ENCODE peak calls at places on chromosomes 13 and 19, in ten cellular contexts. B is GM12878; Y is AG10803; E is AG04449; P is GM23248; L is right cardiac atrium; Z is cardiac muscle cell; C is upper lobe of right lung; G is CD4-positive, CD25-positive, alpha-beta regulatory T cell; I is fibroblast of lung. X is an unnamed sample.

GRCh38 chr13:98083507-98083906 is 59.4 kb upstream of the FARP1 start:
- DNase-seq in B (no peak), Y (peak), E (peak), P (peak), L (no peak), Z (no peak), C (no peak), G (no peak), I (peak), X (no peak)

GRCh38 chr19:16569609-16570320 is 2.5 kb downstream of the SLC35E1 start:
- DNase-seq in B (no peak), Y (no peak), E (no peak), P (peak), L (peak), Z (no peak), C (peak), G (no peak), I (no peak), X (no peak)

GRCh38 chr19:23436944-23437343 is 41.7 kb upstream of the ZNF91 start:
- DNase-seq in B (no peak), Y (no peak), E (no peak), P (no peak), L (no peak), Z (no peak), C (no peak), G (no peak), I (no peak), X (no peak)

GRCh38 chr19:27776020-27776419 is 1436.9 kb downstream of the UQCRFS1 start:
- DNase-seq in B (no peak), Y (peak), E (no peak), P (peak), L (no peak), Z (no peak), C (no peak), G (no peak), I (peak), X (no peak)

GRCh38 chr13:40490086-40490723 is 176.2 kb downstream of the FOXO1 start:
- DNase-seq in B (no peak), Y (no peak), E (no peak), P (no peak), L (no peak), Z (no peak), C (no peak), G (peak), I (no peak), X (peak)

GRCh38 chr13:31962661-31963345 is 68.8 kb upstream of the FRY start:
- DNase-seq in B (no peak), Y (no peak), E (no peak), P (peak), L (no peak), Z (no peak), C (no peak), G (no peak), I (no peak), X (no peak)

GRCh38 chr13:78659450-78660110 is 625 bp upstream of the OBI1 start:
- DNase-seq in B (no peak), Y (no peak), E (no peak), P (peak), L (no peak), Z (no peak), C (no peak), G (no peak), I (no peak), X (no peak)

GRCh38 chr13:111245781-111246384 is 74.6 kb upstream of the TEX29 start:
- DNase-seq in B (no peak), Y (peak), E (no peak), P (peak), L (no peak), Z (no peak), C (no peak), G (no peak), I (peak), X (no peak)

GRCh38 chr13:49690133-49690989 is 925 bp downstream of the EBPL start:
- DNase-seq in B (no peak), Y (no peak), E (no peak), P (peak), L (no peak), Z (no peak), C (no peak), G (no peak), I (peak), X (no peak)

GRCh38 chr13:40518481-40518882 is 148.0 kb downstream of the FOXO1 start:
- DNase-seq in B (peak), Y (no peak), E (no peak), P (no peak), L (no peak), Z (no peak), C (no peak), G (no peak), I (no peak), X (no peak)

GRCh38 chr19:12543855-12544254 is 7.4 kb downstream of the ZNF564 start:
- DNase-seq in B (no peak), Y (peak), E (no peak), P (peak), L (no peak), Z (no peak), C (no peak), G (no peak), I (no peak), X (no peak)

GRCh38 chr19:21482863-21483276 is 22.5 kb upstream of the ZNF429 start:
- DNase-seq in B (no peak), Y (peak), E (no peak), P (peak), L (peak), Z (peak), C (peak), G (peak), I (peak), X (peak)

GRCh38 chr19:42596391-42597071 is 1.8 kb upstream of the CEACAM8 start:
- DNase-seq in B (no peak), Y (no peak), E (no peak), P (peak), L (peak), Z (peak), C (no peak), G (peak), I (peak), X (no peak)

GRCh38 chr13:36787181-36787580 is 31.8 kb upstream of the RFXAP start:
- DNase-seq in B (no peak), Y (no peak), E (no peak), P (no peak), L (no peak), Z (no peak), C (no peak), G (no peak), I (no peak), X (no peak)

GRCh38 chr13:59270327-59270726 is 893.4 kb downstream of the DIAPH3 start:
- DNase-seq in B (no peak), Y (no peak), E (no peak), P (no peak), L (no peak), Z (no peak), C (no peak), G (no peak), I (no peak), X (no peak)

GRCh38 chr13:50909605-50910482 is at the start of gene RNASEH2B:
- DNase-seq in B (no peak), Y (peak), E (no peak), P (peak), L (peak), Z (peak), C (peak), G (peak), I (peak), X (peak)

GRCh38 chr13:21546372-21546771 is 57.6 kb downstream of the MICU2 start:
- DNase-seq in B (no peak), Y (peak), E (no peak), P (peak), L (no peak), Z (no peak), C (no peak), G (no peak), I (peak), X (no peak)

GRCh38 chr13:98853791-98854191 is 101.3 kb upstream of the SLC15A1 start:
- DNase-seq in B (peak), Y (peak), E (peak), P (peak), L (no peak), Z (no peak), C (no peak), G (no peak), I (peak), X (no peak)

DNA sequence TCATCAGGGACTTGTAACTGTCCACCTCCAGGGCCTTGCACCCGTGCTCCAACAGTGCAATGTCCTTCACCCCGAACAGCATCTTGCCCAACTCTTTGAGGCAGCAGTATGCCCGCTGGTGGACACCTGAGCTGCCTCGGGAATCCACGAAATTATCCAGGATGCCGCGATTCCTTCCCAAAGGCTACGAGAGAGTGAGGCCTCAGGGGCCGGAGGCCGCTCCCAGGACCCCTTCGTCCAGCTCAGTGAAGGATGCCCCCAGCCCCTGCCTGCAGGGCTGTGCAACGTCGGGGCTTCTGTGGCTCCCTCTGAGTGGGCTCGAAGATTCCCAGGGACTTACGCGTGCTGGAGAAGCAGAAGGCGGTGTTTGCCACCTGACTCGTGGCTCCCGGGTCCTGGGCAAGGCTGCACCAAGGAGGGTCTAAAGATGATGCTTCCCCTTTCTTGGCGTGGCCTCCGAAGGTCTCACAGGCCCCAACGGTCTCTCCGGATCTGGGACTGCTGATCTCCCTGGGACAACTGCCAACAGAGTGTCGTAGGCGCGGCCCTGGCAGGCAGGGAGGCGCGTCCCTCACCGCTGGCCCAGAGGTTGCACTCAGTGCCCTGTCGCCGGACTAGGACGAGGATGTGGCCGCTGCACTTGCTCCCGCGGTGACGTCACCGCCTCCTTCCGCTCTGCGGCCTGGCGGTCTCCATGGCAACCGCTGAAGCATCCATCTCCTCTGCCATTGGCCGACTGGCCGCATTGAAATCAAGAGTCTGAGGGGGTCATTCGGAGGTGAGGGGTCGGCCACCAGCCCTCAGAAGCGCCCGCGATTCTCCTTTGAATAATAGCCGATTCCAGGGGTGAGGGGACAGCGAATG is at the start of gene PNMA8C:
- DNase-seq in B (no peak), Y (peak), E (no peak), P (peak), L (peak), Z (peak), C (peak), G (no peak), I (peak), X (no peak)
- H3K4me3 ChIP-seq in B (no peak), Y (peak), E (peak), P (peak), L (no peak), Z (no peak), C (no peak), G (no peak), I (peak), X (no peak)

GRCh38 chr19:54574051-54574450 is 461 bp downstream of the LILRA2 start:
- DNase-seq in B (no peak), Y (no peak), E (no peak), P (no peak), L (no peak), Z (no peak), C (no peak), G (no peak), I (no peak), X (no peak)
- H3K4me3 ChIP-seq in B (no peak), Y (no peak), E (no peak), P (no peak), L (no peak), Z (no peak), C (peak), G (no peak), I (no peak), X (no peak)

GRCh38 chr13:112981361-112981905 is 12.4 kb downstream of the MCF2L start:
- DNase-seq in B (no peak), Y (no peak), E (no peak), P (no peak), L (peak), Z (no peak), C (no peak), G (no peak), I (no peak), X (no peak)
- H3K4me3 ChIP-seq in B (no peak), Y (no peak), E (no peak), P (no peak), L (peak), Z (no peak), C (peak), G (no peak), I (no peak), X (no peak)

GRCh38 chr19:2252481-2253105 is 3.5 kb downstream of the AMH start:
- DNase-seq in B (no peak), Y (no peak), E (no peak), P (no peak), L (peak), Z (no peak), C (no peak), G (no peak), I (no peak), X (no peak)

GRCh38 chr19:2249010-2249866 is at the start of gene AMH:
- DNase-seq in B (no peak), Y (no peak), E (no peak), P (no peak), L (peak), Z (no peak), C (no peak), G (no peak), I (no peak), X (no peak)

GRCh38 chr19:2249880-2250764 is 999 bp downstream of the AMH start:
- DNase-seq in B (no peak), Y (no peak), E (no peak), P (no peak), L (peak), Z (no peak), C (no peak), G (no peak), I (no peak), X (no peak)

GRCh38 chr19:2251577-2252480 is 2.7 kb downstream of the AMH start:
- DNase-seq in B (no peak), Y (no peak), E (no peak), P (peak), L (peak), Z (no peak), C (no peak), G (no peak), I (no peak), X (no peak)

GRCh38 chr19:2250765-2251576 is 1.8 kb downstream of the AMH start:
- DNase-seq in B (no peak), Y (no peak), E (no peak), P (peak), L (peak), Z (no peak), C (no peak), G (no peak), I (no peak), X (no peak)
- H3K4me3 ChIP-seq in B (no peak), Y (no peak), E (no peak), P (no peak), L (no peak), Z (no peak), C (no peak), G (no peak), I (no peak), X (no peak)

DNA sequence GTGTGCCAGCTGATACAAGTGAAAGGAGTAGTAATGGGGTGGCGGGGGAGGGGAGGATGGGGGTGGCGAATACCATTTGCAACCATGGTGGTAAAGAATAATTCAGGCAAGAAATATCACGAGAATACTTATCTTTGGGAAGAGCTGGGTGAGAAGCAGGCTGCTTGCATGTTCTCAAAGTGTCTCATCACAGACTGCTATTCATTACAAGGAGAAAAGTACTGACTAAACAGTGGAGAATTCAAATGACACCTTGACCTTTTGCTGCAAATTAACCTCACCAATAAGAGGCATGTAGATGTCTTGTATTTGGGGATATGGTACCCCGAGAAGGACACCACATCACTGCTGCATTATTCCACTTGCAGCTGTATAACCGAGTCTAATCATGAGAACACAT is 585.7 kb upstream of the GPC6 start:
- DNase-seq in B (no peak), Y (no peak), E (no peak), P (no peak), L (no peak), Z (no peak), C (no peak), G (no peak), I (no peak), X (no peak)
- H3K4me3 ChIP-seq in B (no peak), Y (no peak), E (no peak), P (no peak), L (no peak), Z (no peak), C (no peak), G (no peak), I (no peak), X (no peak)